ENCODE peak calls at places on chromosomes 1 and 21, in six cellular contexts. One of them, this sample, is unnamed.

GRCh38 chr1:201714542-201715276 is 114.2 kb upstream of the IPO9 start:
- DNase-seq in fibroblast of lung: peak
- DNase-seq in body of pancreas: peak
- DNase-seq in left ventricle myocardium inferior: peak
- DNase-seq in CD8-positive, alpha-beta memory T cell: no peak
- DNase-seq in IMR-90: peak
- DNase-seq in this sample: no peak

GRCh38 chr1:234500269-234500668 is 21.3 kb upstream of the TARBP1 start:
- DNase-seq in fibroblast of lung: no peak
- DNase-seq in body of pancreas: peak
- DNase-seq in left ventricle myocardium inferior: no peak
- DNase-seq in CD8-positive, alpha-beta memory T cell: no peak
- DNase-seq in IMR-90: no peak
- DNase-seq in this sample: no peak

GRCh38 chr1:230849451-230850194 is 18.7 kb downstream of the C1orf198 start:
- DNase-seq in fibroblast of lung: peak
- DNase-seq in body of pancreas: peak
- DNase-seq in left ventricle myocardium inferior: peak
- DNase-seq in CD8-positive, alpha-beta memory T cell: no peak
- DNase-seq in IMR-90: peak
- DNase-seq in this sample: no peak

GRCh38 chr1:220974431-220974830 is 95.2 kb downstream of the HLX start:
- DNase-seq in fibroblast of lung: no peak
- DNase-seq in body of pancreas: no peak
- DNase-seq in left ventricle myocardium inferior: no peak
- DNase-seq in CD8-positive, alpha-beta memory T cell: no peak
- DNase-seq in IMR-90: no peak
- DNase-seq in this sample: no peak

GRCh38 chr1:2429780-2430591 is 17.6 kb upstream of the PEX10 start:
- DNase-seq in fibroblast of lung: no peak
- DNase-seq in body of pancreas: no peak
- DNase-seq in left ventricle myocardium inferior: no peak
- DNase-seq in CD8-positive, alpha-beta memory T cell: no peak
- DNase-seq in IMR-90: no peak
- DNase-seq in this sample: no peak

GRCh38 chr21:37225440-37225839 is 41.7 kb downstream of the VPS26C start:
- DNase-seq in fibroblast of lung: no peak
- DNase-seq in body of pancreas: no peak
- DNase-seq in left ventricle myocardium inferior: no peak
- DNase-seq in CD8-positive, alpha-beta memory T cell: peak
- DNase-seq in IMR-90: no peak
- DNase-seq in this sample: no peak

GRCh38 chr1:165259236-165259635 is 97.3 kb downstream of the LMX1A start:
- DNase-seq in fibroblast of lung: no peak
- DNase-seq in body of pancreas: peak
- DNase-seq in left ventricle myocardium inferior: no peak
- DNase-seq in CD8-positive, alpha-beta memory T cell: no peak
- DNase-seq in IMR-90: no peak
- DNase-seq in this sample: no peak

GRCh38 chr1:222790520-222790919 is 24.3 kb upstream of the DISP1 start:
- DNase-seq in fibroblast of lung: no peak
- DNase-seq in body of pancreas: no peak
- DNase-seq in left ventricle myocardium inferior: no peak
- DNase-seq in CD8-positive, alpha-beta memory T cell: no peak
- DNase-seq in IMR-90: no peak
- DNase-seq in this sample: no peak

GRCh38 chr21:27315373-27315772 is 348.5 kb upstream of the ADAMTS5 start:
- DNase-seq in fibroblast of lung: no peak
- DNase-seq in body of pancreas: no peak
- DNase-seq in left ventricle myocardium inferior: no peak
- DNase-seq in CD8-positive, alpha-beta memory T cell: no peak
- DNase-seq in IMR-90: no peak
- DNase-seq in this sample: no peak

GRCh38 chr1:170864238-170864637 is 71.1 kb upstream of the MROH9 start:
- DNase-seq in fibroblast of lung: peak
- DNase-seq in body of pancreas: no peak
- DNase-seq in left ventricle myocardium inferior: peak
- DNase-seq in CD8-positive, alpha-beta memory T cell: no peak
- DNase-seq in IMR-90: peak
- DNase-seq in this sample: no peak

GRCh38 chr1:26981146-26981846 is 12.2 kb upstream of the TRNP1 start:
- DNase-seq in fibroblast of lung: no peak
- DNase-seq in body of pancreas: no peak
- DNase-seq in left ventricle myocardium inferior: no peak
- DNase-seq in CD8-positive, alpha-beta memory T cell: peak
- DNase-seq in IMR-90: no peak
- DNase-seq in this sample: no peak

GRCh38 chr21:29777155-29777554 is 162.6 kb downstream of the GRIK1 start:
- DNase-seq in fibroblast of lung: no peak
- DNase-seq in body of pancreas: no peak
- DNase-seq in left ventricle myocardium inferior: no peak
- DNase-seq in CD8-positive, alpha-beta memory T cell: no peak
- DNase-seq in IMR-90: no peak
- DNase-seq in this sample: no peak

GRCh38 chr1:36366091-36366661 is 19.5 kb downstream of the STK40 start:
- DNase-seq in fibroblast of lung: peak
- DNase-seq in body of pancreas: no peak
- DNase-seq in left ventricle myocardium inferior: peak
- DNase-seq in CD8-positive, alpha-beta memory T cell: peak
- DNase-seq in IMR-90: peak
- DNase-seq in this sample: no peak

GRCh38 chr1:43932786-43933385 is 715 bp upstream of the ARTN start:
- DNase-seq in fibroblast of lung: peak
- DNase-seq in body of pancreas: no peak
- DNase-seq in left ventricle myocardium inferior: no peak
- DNase-seq in CD8-positive, alpha-beta memory T cell: no peak
- DNase-seq in IMR-90: peak
- DNase-seq in this sample: no peak

GRCh38 chr1:43933386-43934278 is at the start of gene ARTN:
- DNase-seq in fibroblast of lung: no peak
- DNase-seq in body of pancreas: peak
- DNase-seq in left ventricle myocardium inferior: no peak
- DNase-seq in CD8-positive, alpha-beta memory T cell: no peak
- DNase-seq in IMR-90: no peak
- DNase-seq in this sample: no peak

GRCh38 chr1:43935711-43936427 is 2.3 kb downstream of the ARTN start:
- DNase-seq in fibroblast of lung: no peak
- DNase-seq in body of pancreas: peak
- DNase-seq in left ventricle myocardium inferior: no peak
- DNase-seq in CD8-positive, alpha-beta memory T cell: no peak
- DNase-seq in IMR-90: no peak
- DNase-seq in this sample: no peak

GRCh38 chr1:43934986-43935324 is 1.4 kb downstream of the ARTN start:
- DNase-seq in fibroblast of lung: no peak
- DNase-seq in body of pancreas: no peak
- DNase-seq in left ventricle myocardium inferior: no peak
- DNase-seq in CD8-positive, alpha-beta memory T cell: no peak
- DNase-seq in IMR-90: no peak
- DNase-seq in this sample: no peak

DNA sequence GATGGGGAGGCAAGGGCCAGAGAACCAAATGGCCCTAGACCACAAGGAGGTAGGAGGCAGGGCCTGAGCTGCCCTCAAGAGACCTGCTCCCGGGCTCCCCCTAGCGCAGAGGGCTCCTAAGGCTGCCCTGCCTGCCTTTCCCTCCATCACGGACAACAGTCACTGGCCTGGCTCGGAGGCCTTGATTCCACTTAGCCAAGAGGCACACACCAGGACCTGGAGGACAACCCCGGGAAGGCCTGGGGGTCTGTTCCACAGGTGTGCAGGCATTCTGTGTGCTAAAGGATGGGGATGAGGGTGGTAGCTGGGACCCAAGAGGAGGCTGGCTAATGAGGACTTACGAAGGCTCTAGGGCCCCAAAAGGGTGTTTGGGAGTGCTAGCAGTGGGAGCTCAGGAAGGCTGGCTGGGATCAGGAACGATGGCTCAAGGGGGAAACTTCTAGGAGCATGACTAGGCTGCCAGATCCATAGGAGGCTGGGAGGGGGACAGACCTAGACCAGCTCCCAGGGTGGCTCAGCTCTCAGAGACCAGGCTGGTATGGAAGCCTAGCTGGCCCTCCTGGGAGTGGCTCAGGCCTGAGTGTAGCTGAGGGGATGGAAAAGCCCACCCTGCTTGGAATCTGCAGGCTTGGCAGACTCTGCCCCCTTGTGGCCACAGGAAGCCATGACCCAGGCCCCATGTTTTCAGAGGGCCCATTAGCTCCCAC is 831 bp downstream of the ARTN start:
- DNase-seq in fibroblast of lung: peak
- DNase-seq in body of pancreas: peak
- DNase-seq in left ventricle myocardium inferior: peak
- DNase-seq in CD8-positive, alpha-beta memory T cell: peak
- DNase-seq in IMR-90: peak
- DNase-seq in this sample: no peak
- H3K4me3 ChIP-seq in fibroblast of lung: no peak
- H3K4me3 ChIP-seq in body of pancreas: no peak
- H3K4me3 ChIP-seq in left ventricle myocardium inferior: peak
- H3K4me3 ChIP-seq in CD8-positive, alpha-beta memory T cell: no peak
- H3K4me3 ChIP-seq in IMR-90: no peak
- H3K4me3 ChIP-seq in this sample: peak

DNA sequence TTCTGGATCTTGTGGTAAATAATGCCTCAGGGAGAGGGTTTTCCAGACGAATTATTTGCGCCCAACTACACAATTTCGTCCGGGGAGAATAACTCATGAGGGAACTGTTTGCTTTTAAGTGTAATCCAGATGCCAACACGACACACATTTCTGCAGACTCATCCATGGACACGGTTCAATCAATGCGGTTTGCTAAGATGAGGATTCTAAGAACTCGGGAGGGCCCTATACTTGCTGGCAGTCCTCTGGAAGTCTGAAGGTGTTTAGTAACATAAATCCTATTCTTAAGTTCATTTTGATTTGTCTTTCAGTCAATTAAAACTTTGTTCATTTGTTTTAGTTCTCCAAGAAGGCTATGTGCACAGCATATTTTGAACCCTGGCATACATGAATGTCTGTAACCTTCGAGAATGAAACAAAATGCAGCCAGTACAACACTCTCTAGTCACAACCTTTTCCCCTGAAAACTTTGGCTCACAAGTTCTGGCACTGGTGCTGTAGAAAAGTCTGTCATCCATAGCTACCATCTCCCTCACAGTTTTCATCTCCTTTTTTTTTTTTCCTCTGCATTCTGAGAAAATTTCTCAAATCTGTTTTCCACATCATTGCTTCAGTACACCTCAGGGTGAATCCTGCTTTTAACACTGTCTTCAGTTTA is 38.8 kb downstream of the DIPK1A start:
- DNase-seq in fibroblast of lung: peak
- DNase-seq in body of pancreas: no peak
- DNase-seq in left ventricle myocardium inferior: no peak
- DNase-seq in CD8-positive, alpha-beta memory T cell: no peak
- DNase-seq in IMR-90: no peak
- DNase-seq in this sample: no peak
- H3K27ac ChIP-seq in fibroblast of lung: peak
- H3K27ac ChIP-seq in body of pancreas: no peak
- H3K27ac ChIP-seq in left ventricle myocardium inferior: no peak
- H3K27ac ChIP-seq in CD8-positive, alpha-beta memory T cell: no peak
- H3K27ac ChIP-seq in IMR-90: no peak
- H3K27ac ChIP-seq in this sample: no peak

GRCh38 chr1:159014003-159014571 is 4.4 kb downstream of the IFI16 start:
- DNase-seq in fibroblast of lung: no peak
- DNase-seq in body of pancreas: no peak
- DNase-seq in left ventricle myocardium inferior: no peak
- DNase-seq in CD8-positive, alpha-beta memory T cell: no peak
- DNase-seq in IMR-90: no peak
- DNase-seq in this sample: no peak
- H3K4me3 ChIP-seq in fibroblast of lung: no peak
- H3K4me3 ChIP-seq in body of pancreas: no peak
- H3K4me3 ChIP-seq in left ventricle myocardium inferior: peak
- H3K4me3 ChIP-seq in CD8-positive, alpha-beta memory T cell: peak
- H3K4me3 ChIP-seq in IMR-90: no peak
- H3K4me3 ChIP-seq in this sample: no peak

GRCh38 chr1:65541865-65542264 is 121.4 kb downstream of the LEPR start:
- DNase-seq in fibroblast of lung: no peak
- DNase-seq in body of pancreas: no peak
- DNase-seq in left ventricle myocardium inferior: no peak
- DNase-seq in CD8-positive, alpha-beta memory T cell: no peak
- DNase-seq in IMR-90: no peak
- DNase-seq in this sample: no peak

GRCh38 chr1:65541161-65541560 is 120.7 kb downstream of the LEPR start:
- DNase-seq in fibroblast of lung: no peak
- DNase-seq in body of pancreas: no peak
- DNase-seq in left ventricle myocardium inferior: no peak
- DNase-seq in CD8-positive, alpha-beta memory T cell: no peak
- DNase-seq in IMR-90: no peak
- DNase-seq in this sample: no peak

GRCh38 chr1:65538664-65539063 is 118.2 kb downstream of the LEPR start:
- DNase-seq in fibroblast of lung: no peak
- DNase-seq in body of pancreas: no peak
- DNase-seq in left ventricle myocardium inferior: no peak
- DNase-seq in CD8-positive, alpha-beta memory T cell: no peak
- DNase-seq in IMR-90: no peak
- DNase-seq in this sample: no peak

GRCh38 chr1:65538013-65538578 is 117.6 kb downstream of the LEPR start:
- DNase-seq in fibroblast of lung: no peak
- DNase-seq in body of pancreas: no peak
- DNase-seq in left ventricle myocardium inferior: no peak
- DNase-seq in CD8-positive, alpha-beta memory T cell: no peak
- DNase-seq in IMR-90: no peak
- DNase-seq in this sample: no peak

GRCh38 chr1:65539272-65540131 is 119.0 kb downstream of the LEPR start:
- DNase-seq in fibroblast of lung: no peak
- DNase-seq in body of pancreas: no peak
- DNase-seq in left ventricle myocardium inferior: no peak
- DNase-seq in CD8-positive, alpha-beta memory T cell: no peak
- DNase-seq in IMR-90: no peak
- DNase-seq in this sample: no peak
- H3K27ac ChIP-seq in fibroblast of lung: no peak
- H3K27ac ChIP-seq in body of pancreas: no peak
- H3K27ac ChIP-seq in left ventricle myocardium inferior: no peak
- H3K27ac ChIP-seq in CD8-positive, alpha-beta memory T cell: peak
- H3K27ac ChIP-seq in IMR-90: no peak
- H3K27ac ChIP-seq in this sample: no peak

GRCh38 chr1:192678099-192678498 is 42.2 kb downstream of the RGS13 start:
- DNase-seq in fibroblast of lung: no peak
- DNase-seq in body of pancreas: no peak
- DNase-seq in left ventricle myocardium inferior: no peak
- DNase-seq in CD8-positive, alpha-beta memory T cell: no peak
- DNase-seq in IMR-90: peak
- DNase-seq in this sample: no peak
- H3K4me3 ChIP-seq in fibroblast of lung: no peak
- H3K4me3 ChIP-seq in body of pancreas: no peak
- H3K4me3 ChIP-seq in left ventricle myocardium inferior: no peak
- H3K4me3 ChIP-seq in CD8-positive, alpha-beta memory T cell: no peak
- H3K4me3 ChIP-seq in IMR-90: no peak
- H3K4me3 ChIP-seq in this sample: no peak

GRCh38 chr1:25905680-25906643 is at the start of gene STMN1:
- DNase-seq in fibroblast of lung: peak
- DNase-seq in body of pancreas: peak
- DNase-seq in left ventricle myocardium inferior: peak
- DNase-seq in CD8-positive, alpha-beta memory T cell: peak
- DNase-seq in IMR-90: peak
- DNase-seq in this sample: peak
- H3K27ac ChIP-seq in fibroblast of lung: peak
- H3K27ac ChIP-seq in body of pancreas: peak
- H3K27ac ChIP-seq in left ventricle myocardium inferior: peak
- H3K27ac ChIP-seq in CD8-positive, alpha-beta memory T cell: peak
- H3K27ac ChIP-seq in IMR-90: peak
- H3K27ac ChIP-seq in this sample: no peak

This sample was measured in iPS DF 6.9.